ENCODE peak calls at places on chromosomes 16 and 17, in six cellular contexts. O is uterus, Z is fibroblast of pulmonary artery, N is cardiac fibroblast, V is Peyer's patch, B is MM.1S. F is an unnamed sample.

GRCh38 chr17:42214156-42214555 is 19.9 kb upstream of the GHDC start:
- DNase-seq in O (no peak), Z (no peak), N (no peak), V (no peak), B (no peak), F (no peak)

GRCh38 chr16:55039511-55039910 is 108.8 kb downstream of the IRX5 start:
- DNase-seq in O (no peak), Z (no peak), N (no peak), V (no peak), B (no peak), F (no peak)

GRCh38 chr17:82134101-82134500 is 36.1 kb upstream of the FASN start:
- DNase-seq in O (no peak), Z (peak), N (peak), V (no peak), B (no peak), F (peak)

GRCh38 chr17:44543213-44543904 is 13.9 kb upstream of the FZD2 start:
- DNase-seq in O (no peak), Z (peak), N (peak), V (no peak), B (no peak), F (peak)

GRCh38 chr16:65418435-65418834 is 296.6 kb upstream of the CDH11 start:
- DNase-seq in O (no peak), Z (no peak), N (no peak), V (no peak), B (no peak), F (no peak)

GRCh38 chr17:77230436-77230830 is 89.7 kb downstream of the SEC14L1 start:
- DNase-seq in O (no peak), Z (no peak), N (no peak), V (no peak), B (no peak), F (no peak)

GRCh38 chr17:9928601-9929341 is 23.7 kb upstream of the RCVRN start:
- DNase-seq in O (peak), Z (peak), N (peak), V (no peak), B (no peak), F (peak)

GRCh38 chr16:67399749-67400704 is 6.7 kb upstream of the TPPP3 start:
- DNase-seq in O (no peak), Z (no peak), N (no peak), V (no peak), B (no peak), F (no peak)

GRCh38 chr16:75279277-75279676 is 27.9 kb upstream of the BCAR1 start:
- DNase-seq in O (no peak), Z (no peak), N (no peak), V (no peak), B (no peak), F (no peak)

GRCh38 chr17:49117581-49118230 is 14.9 kb upstream of the B4GALNT2 start:
- DNase-seq in O (no peak), Z (no peak), N (no peak), V (no peak), B (no peak), F (no peak)

GRCh38 chr17:83187782-83188311 is 108.4 kb downstream of the METRNL start:
- DNase-seq in O (no peak), Z (no peak), N (no peak), V (no peak), B (no peak), F (no peak)

GRCh38 chr17:48812001-48812400 is 5.0 kb downstream of the TTLL6 start:
- DNase-seq in O (no peak), Z (no peak), N (no peak), V (no peak), B (no peak), F (no peak)

GRCh38 chr16:68737730-68738590 is 868 bp downstream of the CDH1 start:
- DNase-seq in O (peak), Z (no peak), N (no peak), V (peak), B (no peak), F (no peak)
- TF ChIP-seq CTCF in O (no peak), Z (no peak), N (no peak), V (peak), B (no peak), F (no peak)

DNA sequence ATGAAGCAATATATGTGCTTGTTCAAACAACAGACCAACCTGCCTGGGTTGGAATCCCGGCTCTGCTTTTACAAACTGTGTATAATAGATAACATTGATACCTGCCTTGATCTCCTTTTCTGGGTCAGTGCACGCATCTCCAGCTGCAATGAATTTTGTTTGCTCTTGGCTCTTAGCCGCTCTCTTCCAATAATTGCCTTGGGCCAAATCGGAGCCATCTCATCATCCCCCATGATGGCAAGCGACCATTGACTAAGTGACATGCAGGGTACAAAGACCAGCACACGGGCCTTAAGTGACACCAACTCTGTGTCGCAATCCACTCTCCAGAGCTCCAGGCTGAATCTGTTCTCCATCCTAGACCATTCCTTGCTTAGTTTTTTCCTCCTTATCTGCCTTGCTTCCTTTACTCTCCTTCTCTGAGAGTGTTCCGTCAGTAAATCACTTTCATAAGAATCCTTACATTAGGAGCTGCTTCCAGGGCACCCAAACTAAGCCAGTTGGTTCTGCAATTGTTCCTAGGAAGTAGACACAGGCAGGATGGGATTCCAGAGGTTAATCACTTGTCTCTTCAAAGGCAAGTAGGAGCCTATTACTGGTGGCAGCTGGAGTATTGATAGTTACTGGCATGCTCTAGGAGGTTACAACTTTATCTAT is 134.2 kb downstream of the ABCA8 start:
- DNase-seq in O (no peak), Z (peak), N (no peak), V (no peak), B (no peak), F (peak)
- H3K4me3 ChIP-seq in O (no peak), Z (no peak), N (no peak), V (no peak), B (no peak), F (no peak)

GRCh38 chr17:80124351-80124981 is 22.5 kb downstream of the EIF4A3 start:
- DNase-seq in O (no peak), Z (peak), N (peak), V (no peak), B (no peak), F (peak)
- TF ChIP-seq CTCF in O (no peak), Z (peak), N (peak), V (peak), B (peak), F (peak)

GRCh38 chr16:11799509-11800384 is 2.7 kb upstream of the ZC3H7A start:
- DNase-seq in O (no peak), Z (no peak), N (no peak), V (no peak), B (no peak), F (no peak)

GRCh38 chr16:11797957-11798299 is 870 bp upstream of the ZC3H7A start:
- DNase-seq in O (no peak), Z (no peak), N (peak), V (no peak), B (peak), F (no peak)

GRCh38 chr16:11797166-11797956 is at the start of gene ZC3H7A:
- DNase-seq in O (peak), Z (peak), N (peak), V (peak), B (peak), F (peak)

GRCh38 chr16:11800385-11800718 is 3.3 kb upstream of the ZC3H7A start:
- DNase-seq in O (no peak), Z (no peak), N (no peak), V (no peak), B (no peak), F (no peak)

DNA sequence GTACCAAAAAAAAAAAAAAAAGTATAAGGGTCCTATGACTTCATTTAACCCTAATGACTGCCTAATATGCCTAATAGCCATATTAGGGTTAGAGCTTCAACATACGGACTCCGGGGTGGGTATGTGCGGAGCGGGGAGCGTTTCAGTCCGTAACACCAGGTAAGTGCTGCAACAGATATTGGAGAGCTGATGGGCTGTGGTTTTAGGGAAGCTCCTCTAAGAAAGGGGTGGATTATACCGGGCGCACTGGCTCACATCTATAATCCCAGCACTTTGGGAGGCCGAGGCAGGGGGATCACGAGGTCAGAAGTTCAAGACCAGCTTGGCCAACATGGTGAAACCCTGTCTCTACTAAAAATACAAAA is 1.9 kb upstream of the ZC3H7A start:
- DNase-seq in O (no peak), Z (no peak), N (no peak), V (no peak), B (no peak), F (no peak)
- H3K4me3 ChIP-seq in O (no peak), Z (peak), N (peak), V (no peak), B (no peak), F (no peak)

DNA sequence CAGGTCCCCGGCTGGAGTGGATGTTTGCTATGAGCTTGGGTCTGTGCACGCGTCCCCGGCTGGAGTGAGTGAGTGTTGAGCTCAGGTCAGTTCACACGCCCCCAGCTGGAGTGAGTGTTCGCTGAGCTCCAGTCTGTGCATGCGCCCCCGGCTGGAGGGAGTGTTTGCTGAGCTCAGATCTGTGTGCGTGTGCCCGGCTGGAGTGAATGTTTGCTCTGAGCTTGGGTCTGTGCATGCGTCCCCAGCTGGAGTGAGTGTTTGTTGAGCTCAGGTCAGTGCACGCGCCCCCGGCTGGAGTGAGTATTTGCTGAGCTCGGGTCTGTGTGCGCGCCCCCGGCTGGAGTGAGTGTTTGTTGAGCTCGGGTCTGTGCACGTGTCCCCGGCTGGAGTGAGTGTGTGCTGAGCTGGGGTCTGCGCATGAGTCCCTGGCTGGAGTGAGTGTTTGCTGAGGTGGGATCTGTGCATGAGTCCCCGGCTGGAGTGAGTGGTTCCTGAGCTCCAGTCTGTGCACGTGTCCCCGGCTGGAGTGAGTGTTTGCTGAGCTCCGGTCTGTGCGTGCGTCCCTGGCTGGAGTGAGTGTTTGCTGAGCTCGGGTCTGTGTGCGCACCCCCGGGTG is 284.2 kb downstream of the SNX29 start:
- DNase-seq in O (no peak), Z (peak), N (peak), V (no peak), B (no peak), F (no peak)
- TF ChIP-seq CTCF in O (no peak), Z (peak), N (no peak), V (no peak), B (no peak), F (no peak)

GRCh38 chr16:86576591-86577313 is 1.6 kb upstream of the FOXL1 start:
- DNase-seq in O (no peak), Z (no peak), N (peak), V (no peak), B (no peak), F (no peak)

GRCh38 chr16:86577314-86577971 is 906 bp upstream of the FOXL1 start:
- DNase-seq in O (no peak), Z (no peak), N (peak), V (no peak), B (no peak), F (peak)

GRCh38 chr16:86575095-86575685 is 3.2 kb upstream of the FOXL1 start:
- DNase-seq in O (no peak), Z (no peak), N (no peak), V (no peak), B (no peak), F (no peak)

GRCh38 chr16:86574646-86575045 is 3.7 kb upstream of the FOXL1 start:
- DNase-seq in O (no peak), Z (no peak), N (no peak), V (no peak), B (no peak), F (no peak)

DNA sequence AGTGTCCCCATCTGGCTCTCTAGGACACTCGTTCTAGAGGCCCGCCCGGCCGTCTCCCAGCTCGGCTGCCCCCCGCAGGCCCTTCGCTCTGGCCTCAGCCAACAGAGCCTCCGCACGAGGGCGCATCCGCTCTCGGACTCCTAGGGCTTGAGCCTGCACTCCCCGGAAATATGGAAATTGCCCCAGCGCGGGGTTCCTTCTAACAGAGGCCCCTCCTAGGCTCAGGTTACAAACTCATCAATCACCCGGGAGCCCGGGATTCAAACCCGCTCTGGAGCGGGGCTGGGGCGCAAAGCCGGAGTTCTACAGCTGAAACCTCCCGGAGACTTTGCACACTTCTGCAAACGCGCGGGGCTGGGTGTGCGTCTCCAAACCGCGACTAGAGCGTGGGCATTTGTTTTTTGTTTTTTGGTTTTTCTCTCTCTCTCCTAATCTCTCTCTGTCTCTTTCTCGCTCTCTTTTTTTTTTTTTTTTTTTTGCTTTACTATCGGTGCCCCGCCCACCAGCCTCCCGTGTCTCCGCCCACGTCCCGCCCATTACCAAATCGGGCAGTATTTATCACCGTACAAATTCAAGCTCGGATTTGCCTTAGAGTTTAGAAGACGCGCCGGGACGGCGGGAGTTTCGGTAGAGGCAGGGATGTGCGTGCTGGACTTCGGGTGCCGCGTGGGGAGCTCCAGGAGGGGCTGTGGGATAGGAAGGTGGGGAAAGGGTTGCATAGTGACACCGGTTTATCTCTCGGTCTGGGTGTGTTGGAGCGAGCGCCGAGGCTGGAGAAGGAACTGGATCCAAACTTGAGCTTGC is 2.4 kb upstream of the FOXL1 start:
- DNase-seq in O (peak), Z (peak), N (peak), V (peak), B (no peak), F (peak)
- H3K4me3 ChIP-seq in O (peak), Z (peak), N (peak), V (peak), B (no peak), F (peak)

GRCh38 chr17:11797803-11798202 is 199.5 kb downstream of the ZNF18 start:
- DNase-seq in O (no peak), Z (no peak), N (no peak), V (no peak), B (no peak), F (no peak)
- TF ChIP-seq CTCF in O (no peak), Z (no peak), N (peak), V (no peak), B (peak), F (no peak)

DNA sequence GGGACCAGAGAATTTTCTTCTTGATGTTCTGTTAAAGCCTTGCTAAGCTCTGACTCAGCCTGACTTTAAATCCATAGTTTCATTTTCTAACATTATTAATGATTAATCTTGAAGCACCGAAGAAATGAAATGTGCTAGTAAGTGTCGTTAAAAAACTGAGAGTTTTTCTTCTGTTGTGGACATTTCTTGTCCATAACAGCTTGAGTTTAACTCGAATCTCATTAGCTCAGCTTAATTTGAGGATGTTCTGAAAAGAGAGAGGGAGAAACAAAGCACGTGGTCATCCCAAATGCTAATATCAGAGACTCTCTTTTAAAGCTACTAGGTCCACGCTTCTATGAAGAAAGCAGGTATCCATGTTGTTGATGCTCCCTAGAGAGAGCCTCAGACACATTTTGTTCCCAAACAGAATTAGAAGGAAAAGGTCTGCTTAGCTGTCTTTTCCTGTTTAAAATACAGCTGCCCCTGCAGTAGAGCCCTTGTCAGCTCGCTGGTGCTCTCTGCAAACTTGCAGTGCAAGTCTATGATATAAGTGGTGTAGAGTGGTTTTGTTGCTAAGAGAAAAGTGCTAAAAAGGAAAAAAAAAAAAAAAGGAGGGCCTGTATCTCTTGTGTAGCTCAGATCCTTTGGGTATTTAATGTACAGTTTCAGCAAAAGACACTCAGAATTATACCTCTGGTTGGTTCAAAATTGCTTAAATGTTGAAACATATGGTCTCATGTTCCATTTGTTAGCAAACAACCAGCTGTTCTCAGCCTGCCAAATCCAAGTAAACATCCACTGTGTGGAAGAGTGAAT is 191.1 kb upstream of the TBX2 start:
- DNase-seq in O (no peak), Z (peak), N (peak), V (no peak), B (no peak), F (no peak)
- H3K4me3 ChIP-seq in O (peak), Z (peak), N (no peak), V (peak), B (no peak), F (peak)

GRCh38 chr16:87536795-87537142 is 43.9 kb upstream of the ZCCHC14 start:
- DNase-seq in O (no peak), Z (no peak), N (no peak), V (no peak), B (no peak), F (no peak)

GRCh38 chr16:87540072-87540976 is 47.5 kb upstream of the ZCCHC14 start:
- DNase-seq in O (no peak), Z (no peak), N (no peak), V (no peak), B (no peak), F (no peak)

GRCh38 chr16:87538160-87538559 is 45.3 kb upstream of the ZCCHC14 start:
- DNase-seq in O (no peak), Z (no peak), N (no peak), V (no peak), B (no peak), F (no peak)

GRCh38 chr16:87539113-87539512 is 46.3 kb upstream of the ZCCHC14 start:
- DNase-seq in O (no peak), Z (no peak), N (no peak), V (no peak), B (no peak), F (no peak)

GRCh38 chr16:87538594-87538993 is 45.8 kb upstream of the ZCCHC14 start:
- DNase-seq in O (no peak), Z (no peak), N (peak), V (no peak), B (no peak), F (no peak)
- TF ChIP-seq CTCF in O (no peak), Z (no peak), N (no peak), V (no peak), B (no peak), F (no peak)

F was measured in foreskin fibroblast.